ENCODE peak calls at places on chromosomes 16 and 17, in eight cellular contexts. R, K, H, N, L, D, F and Q are unnamed samples.

GRCh38 chr16:70649300-70649699 is 2.9 kb downstream of the IL34 start:
- DNase-seq in L (peak), H (no peak), D (no peak), R (no peak), K (no peak), N (no peak), F (no peak), Q (no peak)

GRCh38 chr17:62723842-62724241 is 84.3 kb downstream of the MARCHF10 start:
- DNase-seq in H (no peak), D (no peak), N (no peak), L (no peak), F (no peak), R (no peak), K (no peak), Q (no peak)

GRCh38 chr17:82330322-82331239 is 3.0 kb downstream of the SECTM1 start:
- DNase-seq in K (no peak), D (no peak), H (no peak), N (no peak), R (no peak), F (peak), L (peak), Q (peak)

GRCh38 chr16:84044108-84044488 is 1.5 kb upstream of the SLC38A8 start:
- DNase-seq in R (no peak), L (peak), H (no peak), K (no peak), N (no peak), F (peak), D (peak), Q (no peak)

GRCh38 chr16:28218109-28218508 is 6.3 kb upstream of the XPO6 start:
- DNase-seq in N (no peak), H (no peak), D (peak), L (peak), R (no peak), K (no peak), F (no peak), Q (no peak)

GRCh38 chr17:74449773-74450172 is 16.7 kb upstream of the CD300A start:
- DNase-seq in R (no peak), F (no peak), H (no peak), N (no peak), K (no peak), L (no peak), D (no peak), Q (no peak)

GRCh38 chr17:43020789-43021738 is 1.1 kb downstream of the VAT1 start:
- DNase-seq in L (peak), H (peak), R (peak), F (peak), K (peak), D (peak), N (peak), Q (no peak)

GRCh38 chr17:53353919-53354351 is 468.8 kb upstream of the KIF2B start:
- DNase-seq in K (no peak), F (no peak), L (no peak), N (no peak), H (no peak), D (no peak), R (no peak), Q (no peak)

GRCh38 chr16:58016841-58017446 is 8.6 kb upstream of the MMP15 start:
- DNase-seq in D (no peak), K (no peak), H (no peak), R (no peak), L (no peak), F (peak), N (no peak), Q (no peak)

GRCh38 chr16:54482892-54483574 is 196.4 kb upstream of the IRX3 start:
- DNase-seq in N (no peak), R (no peak), F (no peak), K (no peak), D (no peak), H (no peak), L (no peak), Q (no peak)

GRCh38 chr17:64492481-64493109 is 4.3 kb downstream of the POLG2 start:
- DNase-seq in R (no peak), L (no peak), F (no peak), H (no peak), K (no peak), N (no peak), D (no peak), Q (no peak)

DNA sequence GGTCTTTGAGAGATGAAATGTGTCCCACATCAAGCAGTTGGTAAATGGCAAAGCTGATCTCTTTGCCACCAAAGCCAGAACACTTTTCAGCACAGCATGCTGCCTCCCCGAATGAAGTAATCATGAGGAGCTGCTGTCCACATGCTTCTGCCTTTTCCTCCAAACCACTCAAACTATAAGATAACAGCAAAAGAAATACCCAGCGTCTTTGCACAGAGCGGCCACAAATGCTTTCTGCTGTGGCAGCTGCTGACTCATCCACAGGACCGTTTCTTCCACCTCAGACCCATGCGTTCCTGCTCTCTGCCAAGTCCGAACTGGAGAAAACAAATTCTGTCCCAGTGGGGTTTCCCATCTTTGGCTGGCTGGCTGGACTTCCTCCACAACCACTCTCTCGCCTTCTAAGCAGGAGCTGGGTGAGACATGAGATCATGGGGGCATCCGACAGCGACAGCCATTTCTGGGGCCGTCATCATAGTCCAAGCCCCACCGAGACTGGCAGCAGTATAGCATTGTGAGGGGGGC is 27.1 kb downstream of the TBC1D3B start:
- DNase-seq in D (no peak), F (no peak), N (no peak), H (peak), L (peak), K (no peak), R (peak), Q (no peak)
- TF ChIP-seq CTCF in D (no peak), F (no peak), N (no peak), H (no peak), L (no peak), K (no peak), R (no peak), Q (no peak)

GRCh38 chr16:62225675-62226074 is 189.4 kb upstream of the CDH8 start:
- DNase-seq in F (peak), D (peak), K (peak), N (no peak), H (peak), L (no peak), R (peak), Q (no peak)
- TF ChIP-seq CTCF in F (peak), D (peak), K (no peak), N (no peak), H (no peak), L (no peak), R (peak), Q (peak)

DNA sequence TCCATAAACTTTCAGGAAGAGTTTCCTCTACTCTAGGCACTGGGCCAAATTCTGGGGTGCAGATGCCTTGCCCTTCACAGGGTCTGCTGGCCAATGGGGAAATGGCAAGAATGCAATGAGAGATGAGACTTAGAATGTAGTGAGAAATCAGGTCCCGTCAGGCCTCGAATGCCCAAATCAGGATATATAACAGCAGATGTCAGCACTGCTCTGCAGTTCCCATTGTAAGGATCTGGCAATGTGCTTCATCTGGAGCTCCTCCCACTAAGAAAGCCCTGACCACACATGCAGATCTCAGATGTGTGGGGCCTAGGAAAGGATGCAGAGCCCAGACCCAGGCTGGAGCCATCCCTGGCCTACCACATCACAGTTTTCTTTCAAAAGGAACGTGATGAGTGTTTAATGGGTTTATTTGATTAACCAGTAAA is 13.9 kb upstream of the LPCAT2 start:
- DNase-seq in K (peak), D (no peak), F (no peak), H (no peak), N (no peak), R (peak), L (peak), Q (peak)
- TF ChIP-seq CTCF in K (peak), D (no peak), F (peak), H (peak), N (no peak), R (peak), L (no peak), Q (peak)

GRCh38 chr16:72008424-72009216 is at the start of gene DHODH:
- DNase-seq in R (peak), K (peak), L (peak), F (peak), H (peak), N (peak), D (peak), Q (peak)
- TF ChIP-seq CTCF in R (no peak), K (no peak), L (no peak), F (peak), H (no peak), N (no peak), D (no peak), Q (peak)

GRCh38 chr17:77651983-77652382 is 306.5 kb upstream of the TNRC6C start:
- DNase-seq in N (no peak), K (no peak), L (no peak), D (no peak), F (no peak), H (no peak), R (no peak), Q (no peak)

GRCh38 chr17:77654296-77654695 is 304.2 kb upstream of the TNRC6C start:
- DNase-seq in H (no peak), L (no peak), F (no peak), N (no peak), K (no peak), R (no peak), D (no peak), Q (no peak)

GRCh38 chr17:77645441-77646430 is 312.8 kb upstream of the TNRC6C start:
- DNase-seq in K (no peak), H (no peak), N (no peak), F (no peak), L (no peak), D (no peak), R (no peak), Q (peak)

GRCh38 chr17:77647531-77647930 is 311.0 kb upstream of the TNRC6C start:
- DNase-seq in K (no peak), R (no peak), F (no peak), N (no peak), H (no peak), L (no peak), D (no peak), Q (no peak)

DNA sequence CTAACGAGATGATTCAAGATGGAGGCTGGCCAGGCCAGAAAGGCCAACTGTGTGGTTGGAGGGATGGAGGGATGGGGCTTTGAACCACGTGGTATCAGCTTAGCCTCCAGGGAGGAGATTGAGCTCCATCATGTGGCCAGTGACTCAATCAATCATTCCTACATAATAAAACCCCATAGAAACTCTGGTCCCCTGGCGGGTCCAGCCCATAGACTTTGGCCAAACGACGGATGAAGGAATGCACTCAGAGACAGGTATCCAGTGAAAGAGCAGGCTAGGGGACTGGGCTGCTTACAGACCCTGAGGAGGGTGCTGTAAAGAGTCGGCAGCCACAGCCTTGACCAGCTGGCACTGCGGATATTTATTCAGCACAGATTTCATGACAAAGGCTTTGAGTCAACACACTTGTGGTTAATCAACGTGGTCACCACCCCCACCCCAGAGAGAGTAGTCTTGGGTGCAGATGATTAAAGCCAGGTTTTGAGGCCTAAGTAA is 308.7 kb upstream of the TNRC6C start:
- DNase-seq in L (peak), R (no peak), H (no peak), N (no peak), F (no peak), D (no peak), K (no peak), Q (no peak)
- TF ChIP-seq CTCF in L (no peak), R (no peak), H (no peak), N (no peak), F (no peak), D (no peak), K (no peak), Q (no peak)

DNA sequence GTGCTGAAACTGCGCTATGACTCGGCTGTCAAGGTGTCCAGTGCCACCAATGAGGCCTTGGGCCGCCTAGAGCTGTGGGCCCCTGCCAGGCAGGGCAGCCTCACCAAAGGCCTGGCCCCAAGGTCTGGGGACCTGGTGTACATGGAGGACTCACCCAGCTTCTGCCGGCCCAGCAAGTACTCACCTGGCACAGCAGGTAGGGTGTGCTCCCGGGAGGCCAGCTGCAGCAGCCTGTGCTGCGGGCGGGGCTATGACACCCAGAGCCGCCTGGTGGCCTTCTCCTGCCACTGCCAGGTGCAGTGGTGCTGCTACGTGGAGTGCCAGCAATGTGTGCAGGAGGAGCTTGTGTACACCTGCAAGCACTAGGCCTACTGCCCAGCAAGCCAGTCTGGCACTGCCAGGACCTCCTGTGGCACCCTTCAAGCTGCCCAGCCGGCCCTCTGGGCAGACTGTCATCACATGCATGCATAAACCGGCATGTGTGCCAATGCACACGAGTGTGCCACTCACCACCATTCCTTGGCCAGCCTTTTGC is 25.0 kb downstream of the WNT9B start:
- DNase-seq in L (no peak), K (no peak), R (no peak), H (no peak), N (no peak), D (peak), F (no peak), Q (no peak)
- TF ChIP-seq CTCF in L (no peak), K (no peak), R (no peak), H (no peak), N (no peak), D (peak), F (peak), Q (no peak)

GRCh38 chr17:45888392-45888791 is 6.0 kb upstream of the MAPT start:
- DNase-seq in N (no peak), K (no peak), D (no peak), L (no peak), H (no peak), F (no peak), R (no peak), Q (no peak)
- TF ChIP-seq CTCF in N (no peak), K (no peak), D (no peak), L (no peak), H (no peak), F (no peak), R (no peak), Q (no peak)